ENCODE peak calls at places on chromosomes 16 and 17, in ten cellular contexts. P, M, Z, R, D, B, S, F, U and A are unnamed samples.
A peak's percentile ranks its signal among the peaks of the same experiment; 100 is the strongest.

GRCh38 chr16:81076566-81077076 is 417 bp downstream of the C16orf46 start:
- DNase-seq in P (peak; percentile 76), M (peak; percentile 91), Z (peak; percentile 92), R (peak; percentile 94), D (peak; percentile 94), B (peak; percentile 93), S (no peak), F (peak; percentile 44), U (peak; percentile 93), A (peak; percentile 88)

GRCh38 chr17:82281502-82282238 is 8.2 kb upstream of the CSNK1D start:
- DNase-seq in P (peak; percentile 33), M (no peak), Z (peak; percentile 50), R (no peak), D (no peak), B (peak; percentile 30), S (peak; percentile 47), F (no peak), U (peak; percentile 51), A (no peak)

GRCh38 chr17:4796550-4796915 is 569 bp downstream of the PSMB6 start:
- DNase-seq in P (peak; percentile 35), M (peak; percentile 58), Z (no peak), R (no peak), D (peak; percentile 36), B (no peak), S (peak; percentile 47), F (no peak), U (peak; percentile 27), A (no peak)

GRCh38 chr16:87539113-87539512 is 46.3 kb upstream of the ZCCHC14 start:
- DNase-seq in P (no peak), M (no peak), Z (no peak), R (no peak), D (no peak), B (no peak), S (no peak), F (no peak), U (no peak), A (no peak)

GRCh38 chr17:60713619-60714018 is 36.0 kb downstream of the BCAS3 start:
- DNase-seq in P (no peak), M (no peak), Z (no peak), R (no peak), D (no peak), B (no peak), S (no peak), F (no peak), U (no peak), A (no peak)

GRCh38 chr16:66250686-66251405 is 115.6 kb upstream of the CDH5 start:
- DNase-seq in P (peak; percentile 73), M (no peak), Z (no peak), R (peak; percentile 23), D (no peak), B (peak; percentile 92), S (peak; percentile 63), F (no peak), U (peak; percentile 48), A (peak; percentile 83)

GRCh38 chr16:85048921-85049562 is 21.4 kb downstream of the KIAA0513 start:
- DNase-seq in P (no peak), M (no peak), Z (no peak), R (peak; percentile 35), D (no peak), B (peak; percentile 81), S (no peak), F (no peak), U (no peak), A (no peak)

GRCh38 chr16:67934306-67935095 is 2.1 kb downstream of the PSMB10 start:
- DNase-seq in P (no peak), M (no peak), Z (no peak), R (no peak), D (no peak), B (peak; percentile 59), S (no peak), F (no peak), U (no peak), A (no peak)

GRCh38 chr17:31321481-31321880 is at the start of gene EVI2A:
- DNase-seq in P (peak; percentile 88), M (no peak), Z (peak; percentile 44), R (peak; percentile 25), D (peak; percentile 96), B (no peak), S (peak; percentile 89), F (peak; percentile 67), U (peak; percentile 42), A (no peak)

GRCh38 chr16:72785886-72786285 is 262.0 kb downstream of the ZFHX3 start:
- DNase-seq in P (peak; percentile 17), M (no peak), Z (no peak), R (no peak), D (no peak), B (no peak), S (no peak), F (no peak), U (no peak), A (no peak)